ENCODE peak calls at places on chromosomes 13 and 19, in four cellular contexts. K, Y, M and L are unnamed samples.

GRCh38 chr19:34145741-34146202 is 26.5 kb upstream of the LSM14A start:
- DNase-seq in M (peak), Y (peak), K (no peak), L (peak)

GRCh38 chr13:92143766-92144165 is 745.3 kb downstream of the GPC5 start:
- DNase-seq in M (no peak), K (no peak), Y (no peak), L (peak)

GRCh38 chr19:33904681-33905080 is 108.0 kb downstream of the KCTD15 start:
- DNase-seq in K (no peak), M (peak), Y (no peak), L (no peak)

GRCh38 chr19:480016-480855 is 16.1 kb upstream of the MADCAM1 start:
- DNase-seq in Y (peak), K (no peak), M (peak), L (peak)

GRCh38 chr13:60352644-60353043 is 44.4 kb upstream of the TDRD3 start:
- DNase-seq in M (no peak), Y (no peak), K (no peak), L (no peak)

GRCh38 chr19:41278478-41278877 is 14.3 kb downstream of the HNRNPUL1 start:
- DNase-seq in Y (no peak), K (no peak), M (no peak), L (no peak)

GRCh38 chr19:43464089-43464775 is 1.2 kb downstream of the LYPD3 start:
- DNase-seq in M (no peak), K (no peak), Y (peak), L (peak)

GRCh38 chr13:99984463-99985242 is 3.1 kb downstream of the ZIC2 start:
- DNase-seq in M (no peak), Y (no peak), K (no peak), L (no peak)

GRCh38 chr19:45095496-45096413 is 2.8 kb downstream of the PPP1R37 start:
- DNase-seq in M (no peak), K (no peak), Y (no peak), L (no peak)

GRCh38 chr19:41261474-41262190 is 2.5 kb upstream of the HNRNPUL1 start:
- DNase-seq in Y (no peak), M (no peak), K (no peak), L (no peak)

GRCh38 chr19:28948531-28948930 is 264.4 kb downstream of the UQCRFS1 start:
- DNase-seq in K (no peak), M (no peak), Y (no peak), L (no peak)

GRCh38 chr13:46595136-46595917 is 42.4 kb downstream of the LRCH1 start:
- DNase-seq in K (no peak), M (no peak), Y (no peak), L (no peak)

GRCh38 chr13:101127741-101128353 is 288.5 kb downstream of the NALCN start:
- DNase-seq in M (peak), Y (peak), K (no peak), L (peak)

GRCh38 chr13:76826527-76826926 is 59.7 kb downstream of the KCTD12 start:
- DNase-seq in Y (no peak), M (no peak), K (no peak), L (no peak)

GRCh38 chr13:28705734-28706133 is 13.0 kb downstream of the SLC46A3 start:
- DNase-seq in M (no peak), Y (no peak), K (no peak), L (no peak)
- TF ChIP-seq BHLHE40 in M (no peak), Y (no peak), K (no peak), L (no peak)

GRCh38 chr19:49637865-49638350 is 2.0 kb downstream of the RRAS start:
- DNase-seq in K (no peak), M (no peak), Y (peak), L (no peak)

GRCh38 chr19:49639401-49640112 is 386 bp downstream of the RRAS start:
- DNase-seq in K (no peak), Y (no peak), M (no peak), L (no peak)

GRCh38 chr19:49640113-49640898 is at the start of gene RRAS:
- DNase-seq in M (peak), K (peak), Y (peak), L (peak)

GRCh38 chr19:49636230-49636932 is 3.6 kb downstream of the RRAS start:
- DNase-seq in M (no peak), K (no peak), Y (no peak), L (no peak)

DNA sequence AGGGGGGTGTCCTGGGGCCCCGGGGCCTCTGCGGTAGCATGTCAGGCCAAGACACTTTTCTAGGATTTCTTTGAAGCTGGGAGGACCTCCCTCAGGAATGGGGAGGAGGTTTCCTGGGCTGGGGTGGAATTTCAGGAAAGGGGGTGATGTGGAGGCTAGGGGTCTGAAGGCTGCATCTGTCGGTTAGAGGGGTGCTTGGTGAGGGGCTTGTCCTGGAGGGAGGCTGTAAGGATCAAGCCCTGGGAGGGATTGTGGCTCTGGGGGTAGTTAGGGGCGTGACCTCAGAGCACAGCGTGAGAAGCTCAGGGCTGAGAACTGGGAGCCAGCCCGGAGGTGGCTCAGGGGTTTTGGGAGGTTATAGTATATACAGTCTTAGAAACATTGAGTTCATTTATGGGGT is 1.6 kb downstream of the RRAS start:
- DNase-seq in M (no peak), K (no peak), Y (peak), L (no peak)
- TF ChIP-seq SP1 in M (no peak), K (no peak), Y (no peak), L (no peak)

DNA sequence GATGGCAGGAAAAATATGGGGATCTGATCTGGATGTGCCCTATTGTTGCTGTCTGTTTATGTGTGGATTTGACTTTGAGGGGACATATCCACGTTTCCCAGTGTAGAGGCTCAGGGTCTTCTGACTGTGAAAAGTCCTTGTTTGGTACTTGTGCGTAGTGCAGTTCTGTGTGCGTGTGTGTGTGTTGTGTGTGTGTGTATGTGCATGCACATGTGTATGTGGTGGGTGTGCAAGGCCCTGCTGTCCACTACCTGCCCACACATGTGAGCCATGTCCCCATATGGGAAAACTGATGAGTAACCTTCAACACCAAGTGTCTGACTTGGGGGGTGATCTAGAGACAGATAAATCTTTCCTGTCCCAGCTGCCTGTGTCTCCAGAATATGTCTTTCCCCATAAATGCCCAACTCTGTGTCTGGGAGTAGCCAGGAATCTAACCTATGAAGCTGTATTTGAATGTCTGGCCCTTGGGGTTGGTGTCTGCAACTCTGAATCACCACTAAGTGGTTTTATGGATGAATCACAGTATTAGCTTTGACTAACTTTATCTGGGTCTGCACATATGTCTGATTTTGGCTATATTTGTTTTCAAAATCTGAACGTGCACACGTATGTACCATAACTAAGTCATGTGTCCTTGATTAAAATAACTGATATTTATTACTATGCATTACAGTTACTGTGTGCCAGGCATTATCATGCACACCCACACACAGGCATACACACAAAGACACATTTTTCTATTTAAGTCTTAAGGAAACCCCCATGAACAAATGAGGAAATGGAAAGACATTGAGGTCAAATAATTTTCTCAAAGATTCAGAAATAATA is 17.4 kb downstream of the KLK2 start:
- DNase-seq in K (peak), M (no peak), Y (no peak), L (no peak)
- TF ChIP-seq BHLHE40 in K (peak), M (no peak), Y (no peak), L (no peak)

DNA sequence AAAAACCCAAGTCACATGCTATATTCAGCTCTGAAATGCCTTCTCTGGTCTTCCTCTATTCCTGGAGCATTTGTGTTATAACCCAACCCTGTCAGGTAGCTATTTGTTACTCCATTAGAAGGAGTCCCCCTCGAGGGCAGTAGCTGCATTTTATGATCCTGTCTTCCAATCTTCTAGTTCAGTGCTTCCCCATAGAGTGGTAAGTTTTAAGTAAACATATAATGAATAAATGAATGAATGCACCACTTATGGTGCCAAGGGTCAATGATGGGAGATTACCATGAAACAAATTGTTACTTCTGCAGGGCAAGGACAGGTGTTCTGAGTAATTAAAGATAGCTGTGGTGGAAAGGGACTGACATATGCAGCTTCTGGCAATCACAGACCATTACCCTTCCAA is 4.0 kb downstream of the RASL11A start:
- DNase-seq in K (no peak), Y (no peak), M (no peak), L (no peak)
- TF ChIP-seq SP1 in K (no peak), Y (no peak), M (no peak), L (no peak)

GRCh38 chr13:51832471-51833152 is 12.4 kb downstream of the TMEM272 start:
- DNase-seq in K (no peak), M (no peak), Y (no peak), L (peak)
- TF ChIP-seq BHLHE40 in K (no peak), M (no peak), Y (no peak), L (no peak)

DNA sequence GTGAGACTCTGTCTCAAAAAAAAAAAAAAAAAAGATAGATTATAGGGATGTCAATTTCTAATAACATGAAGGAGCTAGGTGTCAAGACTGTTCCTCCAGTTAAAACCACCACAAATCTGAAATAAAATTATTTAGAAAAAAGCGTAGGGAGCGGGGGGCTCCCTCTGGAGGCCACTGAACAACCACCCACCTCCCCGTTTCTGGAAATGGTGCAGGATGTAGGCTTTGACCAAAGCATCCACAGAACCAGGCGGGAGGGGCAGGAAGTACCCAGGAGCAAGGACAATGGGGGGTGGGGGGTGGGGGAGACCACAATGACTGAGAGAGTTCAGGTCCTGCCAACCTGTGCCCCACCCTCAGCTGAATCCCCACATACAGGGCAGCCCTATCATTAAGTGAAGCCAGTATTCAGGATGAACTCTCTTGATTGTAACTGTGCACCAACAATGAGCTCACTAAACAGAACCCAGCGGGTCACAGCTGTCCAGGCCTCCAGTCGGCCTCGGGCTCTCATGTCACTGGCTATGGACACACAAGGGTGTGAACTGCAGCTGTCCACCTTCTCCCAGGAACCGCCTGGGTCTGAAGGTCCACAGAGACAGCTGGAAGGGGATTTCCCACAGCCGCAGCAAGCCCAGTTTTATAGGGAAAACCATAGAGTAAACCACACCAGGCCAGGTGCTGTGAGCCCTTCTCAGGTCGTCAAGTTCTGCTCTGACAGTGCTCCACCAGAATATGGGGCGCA is 6.6 kb downstream of the ZSCAN18 start:
- DNase-seq in Y (no peak), M (no peak), K (no peak), L (no peak)
- TF ChIP-seq SP1 in Y (no peak), M (no peak), K (no peak), L (no peak)

DNA sequence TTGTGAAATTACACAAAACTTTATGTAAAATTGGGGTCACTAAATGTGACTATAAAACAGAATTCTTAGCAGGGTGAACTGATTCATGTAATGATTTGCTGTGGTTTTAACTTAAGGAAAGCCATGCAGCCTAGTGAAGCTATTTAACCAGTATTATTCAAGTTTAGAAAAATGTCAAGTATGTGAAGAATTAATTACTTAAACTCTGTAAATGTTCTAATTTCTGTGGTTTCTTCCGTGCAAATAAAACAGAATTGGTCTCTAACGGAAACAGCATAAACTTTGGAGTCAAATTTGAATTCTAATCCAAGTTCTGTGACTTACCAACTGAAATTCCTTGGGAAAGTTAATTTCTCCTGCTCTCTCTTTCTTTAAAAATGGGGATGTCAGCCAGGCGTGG is 13.3 kb downstream of the CDC16 start:
- DNase-seq in M (no peak), Y (no peak), K (no peak), L (no peak)
- TF ChIP-seq BHLHE40 in M (no peak), Y (no peak), K (no peak), L (no peak)